ENCODE peak calls at places on chromosomes 16 and 17, in nine cellular contexts. One of them, this sample, is unnamed. For H3K27me3, the result is how much of the 10 kb centered on the place peaks cover.

GRCh38 chr17:15361151-15361550 is 19.8 kb upstream of the TEKT3 start:
- DNase-seq in ovary: no peak
- DNase-seq in testis: no peak
- DNase-seq in fibroblast of lung: peak
- DNase-seq in psoas muscle: no peak
- DNase-seq in adrenal gland: no peak
- DNase-seq in heart right ventricle: no peak
- DNase-seq in stomach: no peak
- DNase-seq in Peyer's patch: no peak
- DNase-seq in this sample: no peak

GRCh38 chr17:61467416-61468262 is 15.4 kb downstream of the TBX4 start:
- DNase-seq in psoas muscle: no peak
- DNase-seq in Peyer's patch: peak
- DNase-seq in fibroblast of lung: peak
- DNase-seq in heart right ventricle: no peak
- DNase-seq in testis: peak
- DNase-seq in ovary: no peak
- DNase-seq in stomach: peak
- DNase-seq in adrenal gland: peak
- DNase-seq in this sample: peak

GRCh38 chr16:28192811-28193529 is 18.8 kb downstream of the XPO6 start:
- DNase-seq in Peyer's patch: no peak
- DNase-seq in adrenal gland: no peak
- DNase-seq in testis: no peak
- DNase-seq in ovary: no peak
- DNase-seq in fibroblast of lung: no peak
- DNase-seq in heart right ventricle: no peak
- DNase-seq in psoas muscle: no peak
- DNase-seq in stomach: peak
- DNase-seq in this sample: peak

GRCh38 chr17:17840751-17841591 is 4.2 kb upstream of the SREBF1 start:
- DNase-seq in psoas muscle: no peak
- DNase-seq in stomach: no peak
- DNase-seq in adrenal gland: peak
- DNase-seq in heart right ventricle: no peak
- DNase-seq in testis: no peak
- DNase-seq in fibroblast of lung: peak
- DNase-seq in Peyer's patch: no peak
- DNase-seq in ovary: no peak
- DNase-seq in this sample: no peak

GRCh38 chr17:177762-178161 is 3.7 kb downstream of the DOC2B start:
- DNase-seq in testis: no peak
- DNase-seq in adrenal gland: no peak
- DNase-seq in Peyer's patch: no peak
- DNase-seq in stomach: no peak
- DNase-seq in ovary: no peak
- DNase-seq in heart right ventricle: no peak
- DNase-seq in psoas muscle: peak
- DNase-seq in fibroblast of lung: no peak
- DNase-seq in this sample: no peak

GRCh38 chr17:17919169-17920107 is 52.8 kb downstream of the TOM1L2 start:
- DNase-seq in Peyer's patch: peak
- DNase-seq in adrenal gland: peak
- DNase-seq in heart right ventricle: peak
- DNase-seq in psoas muscle: peak
- DNase-seq in testis: peak
- DNase-seq in stomach: peak
- DNase-seq in fibroblast of lung: peak
- DNase-seq in ovary: peak
- DNase-seq in this sample: peak

GRCh38 chr16:89280546-89281188 is 63.2 kb downstream of the ZNF778 start:
- DNase-seq in heart right ventricle: no peak
- DNase-seq in Peyer's patch: no peak
- DNase-seq in stomach: no peak
- DNase-seq in fibroblast of lung: no peak
- DNase-seq in testis: no peak
- DNase-seq in psoas muscle: no peak
- DNase-seq in adrenal gland: no peak
- DNase-seq in ovary: no peak
- DNase-seq in this sample: no peak

GRCh38 chr16:49597796-49598195 is 224.2 kb downstream of the C16orf78 start:
- DNase-seq in Peyer's patch: no peak
- DNase-seq in psoas muscle: no peak
- DNase-seq in stomach: peak
- DNase-seq in fibroblast of lung: no peak
- DNase-seq in ovary: no peak
- DNase-seq in adrenal gland: no peak
- DNase-seq in testis: no peak
- DNase-seq in heart right ventricle: no peak
- DNase-seq in this sample: no peak

GRCh38 chr17:53659181-53659580 is 163.5 kb upstream of the KIF2B start:
- DNase-seq in ovary: no peak
- DNase-seq in adrenal gland: no peak
- DNase-seq in stomach: no peak
- DNase-seq in testis: no peak
- DNase-seq in Peyer's patch: no peak
- DNase-seq in heart right ventricle: no peak
- DNase-seq in fibroblast of lung: no peak
- DNase-seq in psoas muscle: no peak
- DNase-seq in this sample: no peak

GRCh38 chr17:7015587-7016020 is 3.2 kb downstream of the RNASEK start:
- DNase-seq in testis: no peak
- DNase-seq in heart right ventricle: no peak
- DNase-seq in stomach: no peak
- DNase-seq in Peyer's patch: peak
- DNase-seq in adrenal gland: peak
- DNase-seq in fibroblast of lung: no peak
- DNase-seq in ovary: no peak
- DNase-seq in psoas muscle: no peak
- DNase-seq in this sample: no peak

GRCh38 chr17:19384723-19385391 is 2.1 kb downstream of the MFAP4 start:
- DNase-seq in psoas muscle: peak
- DNase-seq in Peyer's patch: no peak
- DNase-seq in fibroblast of lung: peak
- DNase-seq in adrenal gland: peak
- DNase-seq in heart right ventricle: peak
- DNase-seq in stomach: peak
- DNase-seq in ovary: peak
- DNase-seq in testis: peak
- DNase-seq in this sample: no peak

GRCh38 chr17:7081341-7082062 is 1.5 kb upstream of the CLEC10A start:
- DNase-seq in fibroblast of lung: no peak
- DNase-seq in heart right ventricle: no peak
- DNase-seq in testis: no peak
- DNase-seq in psoas muscle: no peak
- DNase-seq in ovary: no peak
- DNase-seq in stomach: no peak
- DNase-seq in Peyer's patch: no peak
- DNase-seq in adrenal gland: no peak
- DNase-seq in this sample: no peak

GRCh38 chr16:77531741-77532140 is 96.9 kb upstream of the ADAMTS18 start:
- DNase-seq in stomach: no peak
- DNase-seq in ovary: no peak
- DNase-seq in testis: no peak
- DNase-seq in fibroblast of lung: peak
- DNase-seq in Peyer's patch: no peak
- DNase-seq in heart right ventricle: no peak
- DNase-seq in psoas muscle: no peak
- DNase-seq in adrenal gland: no peak
- DNase-seq in this sample: no peak

GRCh38 chr17:42673885-42674754 is 2.7 kb downstream of the PLEKHH3 start:
- DNase-seq in stomach: peak
- DNase-seq in adrenal gland: peak
- DNase-seq in heart right ventricle: peak
- DNase-seq in Peyer's patch: no peak
- DNase-seq in psoas muscle: peak
- DNase-seq in ovary: peak
- DNase-seq in testis: peak
- DNase-seq in fibroblast of lung: peak
- DNase-seq in this sample: no peak

GRCh38 chr17:19485800-19486340 is 47.8 kb upstream of the SLC47A1 start:
- DNase-seq in stomach: no peak
- DNase-seq in Peyer's patch: no peak
- DNase-seq in fibroblast of lung: no peak
- DNase-seq in ovary: no peak
- DNase-seq in adrenal gland: no peak
- DNase-seq in testis: no peak
- DNase-seq in heart right ventricle: no peak
- DNase-seq in psoas muscle: no peak
- DNase-seq in this sample: no peak

GRCh38 chr17:50887705-50888245 is 21.6 kb upstream of the TOB1 start:
- DNase-seq in stomach: peak
- DNase-seq in psoas muscle: no peak
- DNase-seq in testis: no peak
- DNase-seq in ovary: no peak
- DNase-seq in fibroblast of lung: no peak
- DNase-seq in Peyer's patch: no peak
- DNase-seq in adrenal gland: no peak
- DNase-seq in heart right ventricle: no peak
- DNase-seq in this sample: no peak

GRCh38 chr16:62225675-62226074 is 189.4 kb upstream of the CDH8 start:
- DNase-seq in adrenal gland: peak
- DNase-seq in heart right ventricle: peak
- DNase-seq in psoas muscle: peak
- DNase-seq in Peyer's patch: peak
- DNase-seq in fibroblast of lung: peak
- DNase-seq in ovary: no peak
- DNase-seq in stomach: peak
- DNase-seq in testis: peak
- DNase-seq in this sample: peak

GRCh38 chr16:56107944-56108583 is 83.2 kb upstream of the GNAO1 start:
- DNase-seq in heart right ventricle: no peak
- DNase-seq in fibroblast of lung: no peak
- DNase-seq in psoas muscle: no peak
- DNase-seq in ovary: no peak
- DNase-seq in adrenal gland: no peak
- DNase-seq in testis: no peak
- DNase-seq in stomach: no peak
- DNase-seq in Peyer's patch: no peak
- DNase-seq in this sample: no peak

GRCh38 chr16:73050115-73051099 is 2.5 kb upstream of the ZFHX3 start:
- DNase-seq in adrenal gland: no peak
- DNase-seq in Peyer's patch: no peak
- DNase-seq in fibroblast of lung: no peak
- DNase-seq in psoas muscle: no peak
- DNase-seq in heart right ventricle: no peak
- DNase-seq in ovary: no peak
- DNase-seq in stomach: no peak
- DNase-seq in testis: no peak
- DNase-seq in this sample: no peak
- H3K27me3 ChIP-seq in adrenal gland: under half
- H3K27me3 ChIP-seq in Peyer's patch: under half
- H3K27me3 ChIP-seq in fibroblast of lung: under half
- H3K27me3 ChIP-seq in psoas muscle: under half
- H3K27me3 ChIP-seq in heart right ventricle: under half
- H3K27me3 ChIP-seq in ovary: under half
- H3K27me3 ChIP-seq in stomach: under half
- H3K27me3 ChIP-seq in testis: under half
- H3K27me3 ChIP-seq in this sample: under half

DNA sequence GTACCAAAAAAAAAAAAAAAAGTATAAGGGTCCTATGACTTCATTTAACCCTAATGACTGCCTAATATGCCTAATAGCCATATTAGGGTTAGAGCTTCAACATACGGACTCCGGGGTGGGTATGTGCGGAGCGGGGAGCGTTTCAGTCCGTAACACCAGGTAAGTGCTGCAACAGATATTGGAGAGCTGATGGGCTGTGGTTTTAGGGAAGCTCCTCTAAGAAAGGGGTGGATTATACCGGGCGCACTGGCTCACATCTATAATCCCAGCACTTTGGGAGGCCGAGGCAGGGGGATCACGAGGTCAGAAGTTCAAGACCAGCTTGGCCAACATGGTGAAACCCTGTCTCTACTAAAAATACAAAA is 1.9 kb upstream of the ZC3H7A start:
- DNase-seq in Peyer's patch: no peak
- DNase-seq in fibroblast of lung: no peak
- DNase-seq in psoas muscle: no peak
- DNase-seq in heart right ventricle: no peak
- DNase-seq in ovary: no peak
- DNase-seq in testis: no peak
- DNase-seq in adrenal gland: no peak
- DNase-seq in stomach: no peak
- DNase-seq in this sample: no peak
- H3K27ac ChIP-seq in Peyer's patch: peak
- H3K27ac ChIP-seq in fibroblast of lung: peak
- H3K27ac ChIP-seq in psoas muscle: peak
- H3K27ac ChIP-seq in heart right ventricle: peak
- H3K27ac ChIP-seq in ovary: no peak
- H3K27ac ChIP-seq in testis: no peak
- H3K27ac ChIP-seq in adrenal gland: no peak
- H3K27ac ChIP-seq in stomach: peak
- H3K27ac ChIP-seq in this sample: peak

GRCh38 chr17:2336215-2337151 is at the start of gene TSR1:
- DNase-seq in testis: peak
- DNase-seq in psoas muscle: peak
- DNase-seq in heart right ventricle: peak
- DNase-seq in stomach: peak
- DNase-seq in fibroblast of lung: peak
- DNase-seq in ovary: peak
- DNase-seq in Peyer's patch: peak
- DNase-seq in adrenal gland: peak
- DNase-seq in this sample: peak
- TF ChIP-seq CTCF in testis: no peak
- TF ChIP-seq CTCF in psoas muscle: no peak
- TF ChIP-seq CTCF in heart right ventricle: peak
- TF ChIP-seq CTCF in stomach: no peak
- TF ChIP-seq CTCF in fibroblast of lung: peak
- TF ChIP-seq CTCF in ovary: no peak
- TF ChIP-seq CTCF in Peyer's patch: peak
- TF ChIP-seq CTCF in adrenal gland: no peak
- TF ChIP-seq CTCF in this sample: peak

GRCh38 chr17:79824234-79824633 is 15.0 kb downstream of the CBX4 start:
- DNase-seq in Peyer's patch: no peak
- DNase-seq in testis: no peak
- DNase-seq in stomach: no peak
- DNase-seq in heart right ventricle: no peak
- DNase-seq in psoas muscle: no peak
- DNase-seq in ovary: no peak
- DNase-seq in adrenal gland: no peak
- DNase-seq in fibroblast of lung: no peak
- DNase-seq in this sample: no peak

GRCh38 chr17:79827179-79827578 is 12.1 kb downstream of the CBX4 start:
- DNase-seq in heart right ventricle: no peak
- DNase-seq in fibroblast of lung: no peak
- DNase-seq in adrenal gland: no peak
- DNase-seq in testis: no peak
- DNase-seq in psoas muscle: no peak
- DNase-seq in Peyer's patch: no peak
- DNase-seq in stomach: no peak
- DNase-seq in ovary: no peak
- DNase-seq in this sample: no peak

GRCh38 chr17:79825580-79825921 is 13.7 kb downstream of the CBX4 start:
- DNase-seq in psoas muscle: no peak
- DNase-seq in Peyer's patch: no peak
- DNase-seq in heart right ventricle: no peak
- DNase-seq in adrenal gland: no peak
- DNase-seq in stomach: no peak
- DNase-seq in testis: no peak
- DNase-seq in ovary: no peak
- DNase-seq in fibroblast of lung: no peak
- DNase-seq in this sample: no peak

GRCh38 chr17:79824893-79825579 is 14.2 kb downstream of the CBX4 start:
- DNase-seq in fibroblast of lung: no peak
- DNase-seq in adrenal gland: no peak
- DNase-seq in heart right ventricle: no peak
- DNase-seq in psoas muscle: no peak
- DNase-seq in testis: no peak
- DNase-seq in stomach: no peak
- DNase-seq in ovary: no peak
- DNase-seq in Peyer's patch: no peak
- DNase-seq in this sample: no peak

GRCh38 chr17:79826210-79826680 is 13.0 kb downstream of the CBX4 start:
- DNase-seq in testis: no peak
- DNase-seq in adrenal gland: no peak
- DNase-seq in stomach: no peak
- DNase-seq in psoas muscle: no peak
- DNase-seq in Peyer's patch: no peak
- DNase-seq in heart right ventricle: no peak
- DNase-seq in fibroblast of lung: no peak
- DNase-seq in ovary: no peak
- DNase-seq in this sample: no peak
- H3K27me3 ChIP-seq in testis: under half
- H3K27me3 ChIP-seq in adrenal gland: under half
- H3K27me3 ChIP-seq in stomach: under half
- H3K27me3 ChIP-seq in psoas muscle: under half
- H3K27me3 ChIP-seq in Peyer's patch: under half
- H3K27me3 ChIP-seq in heart right ventricle: under half
- H3K27me3 ChIP-seq in fibroblast of lung: under half
- H3K27me3 ChIP-seq in ovary: under half
- H3K27me3 ChIP-seq in this sample: under half